ENCODE peak calls at places on chromosomes 11 and 22, in ten cellular contexts. D, O, A, M, W, N, S, Y, J and T are unnamed samples.

GRCh38 chr11:44559207-44559943 is 6.1 kb upstream of the CD82 start:
- DNase-seq in D (no peak), O (no peak), A (peak; percentile 88), M (no peak), W (no peak), N (no peak), S (no peak), Y (no peak), J (no peak), T (no peak)

GRCh38 chr11:21511835-21512440 is 680.9 kb upstream of the ANO5 start:
- DNase-seq in D (peak; percentile 21), O (peak; percentile 68), A (peak; percentile 87), M (peak; percentile 64), W (no peak), N (peak; percentile 57), S (peak; percentile 53), Y (no peak), J (peak; percentile 87), T (peak; percentile 88)

GRCh38 chr11:44623716-44624491 is 58.4 kb downstream of the CD82 start:
- DNase-seq in D (no peak), O (peak; percentile 24), A (no peak), M (peak; percentile 47), W (no peak), N (peak; percentile 14), S (no peak), Y (no peak), J (no peak), T (peak; percentile 10)

GRCh38 chr11:92839450-92839849 is 130.0 kb upstream of the MTNR1B start:
- DNase-seq in D (no peak), O (no peak), A (no peak), M (no peak), W (no peak), N (no peak), S (no peak), Y (no peak), J (no peak), T (no peak)

GRCh38 chr11:8168485-8169257 is at the start of gene RIC3:
- DNase-seq in D (no peak), O (peak; percentile 33), A (peak; percentile 78), M (peak; percentile 66), W (no peak), N (no peak), S (no peak), Y (no peak), J (peak; percentile 61), T (peak; percentile 85)

GRCh38 chr11:72637198-72637597 is 37.0 kb downstream of the PDE2A start:
- DNase-seq in D (no peak), O (no peak), A (no peak), M (no peak), W (no peak), N (no peak), S (no peak), Y (no peak), J (no peak), T (no peak)

GRCh38 chr11:17691550-17691949 is 27.8 kb upstream of the MYOD1 start:
- DNase-seq in D (no peak), O (no peak), A (no peak), M (no peak), W (no peak), N (no peak), S (no peak), Y (no peak), J (no peak), T (no peak)

GRCh38 chr22:28075260-28075981 is 156.4 kb upstream of the PITPNB start:
- DNase-seq in D (peak; percentile 5), O (peak; percentile 62), A (no peak), M (no peak), W (peak; percentile 42), N (peak; percentile 29), S (no peak), Y (no peak), J (no peak), T (peak; percentile 20)

DNA sequence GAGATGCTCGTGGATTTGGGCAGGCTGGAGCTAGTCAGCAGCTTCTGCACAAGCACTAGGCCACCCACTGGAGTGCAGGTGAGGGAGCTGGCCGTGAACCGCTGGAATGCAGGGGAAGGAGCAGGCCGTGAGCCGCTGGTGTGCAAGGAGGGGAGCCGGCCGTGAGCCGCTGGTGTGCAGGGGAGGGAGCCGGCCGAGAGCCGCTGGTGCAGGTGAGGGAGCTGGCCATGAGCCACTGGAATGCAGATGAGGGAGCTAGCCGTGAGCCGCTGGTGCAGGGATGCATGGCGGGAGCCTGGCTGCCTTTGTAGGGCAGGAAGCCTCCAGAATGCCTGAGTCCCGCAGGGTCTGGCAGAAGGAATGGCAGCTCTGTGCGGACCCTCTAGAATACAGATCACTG is 4220.0 kb upstream of the OR11H1 start:
- DNase-seq in D (no peak), O (no peak), A (no peak), M (no peak), W (no peak), N (no peak), S (no peak), Y (peak; percentile 64), J (no peak), T (no peak)
- H3K9me3 ChIP-seq in D (no peaks in the 10 kb centered on the region), O (peaks cover 9% of the 10 kb centered on the region), A (peaks cover 49% of the 10 kb centered on the region), M (no peaks in the 10 kb centered on the region), W (peaks cover 49% of the 10 kb centered on the region), N (peaks cover 10% of the 10 kb centered on the region), S (peaks cover 39% of the 10 kb centered on the region), Y (no peaks in the 10 kb centered on the region), J (peaks cover 19% of the 10 kb centered on the region), T (no peaks in the 10 kb centered on the region)

GRCh38 chr22:48738204-48738980 is 1089.3 kb downstream of the BRD1 start:
- DNase-seq in D (no peak), O (no peak), A (no peak), M (no peak), W (no peak), N (no peak), S (peak; percentile 36), Y (no peak), J (no peak), T (no peak)

GRCh38 chr22:48734961-48735360 is 1092.7 kb downstream of the BRD1 start:
- DNase-seq in D (no peak), O (no peak), A (no peak), M (peak; percentile 28), W (no peak), N (no peak), S (no peak), Y (peak; percentile 16), J (no peak), T (no peak)

GRCh38 chr22:48734359-48734758 is 1093.3 kb downstream of the BRD1 start:
- DNase-seq in D (no peak), O (no peak), A (no peak), M (peak; percentile 32), W (no peak), N (no peak), S (no peak), Y (peak; percentile 40), J (no peak), T (no peak)

GRCh38 chr22:48737461-48738203 is 1090.0 kb downstream of the BRD1 start:
- DNase-seq in D (no peak), O (no peak), A (no peak), M (no peak), W (no peak), N (no peak), S (peak; percentile 27), Y (peak; percentile 48), J (no peak), T (no peak)

DNA sequence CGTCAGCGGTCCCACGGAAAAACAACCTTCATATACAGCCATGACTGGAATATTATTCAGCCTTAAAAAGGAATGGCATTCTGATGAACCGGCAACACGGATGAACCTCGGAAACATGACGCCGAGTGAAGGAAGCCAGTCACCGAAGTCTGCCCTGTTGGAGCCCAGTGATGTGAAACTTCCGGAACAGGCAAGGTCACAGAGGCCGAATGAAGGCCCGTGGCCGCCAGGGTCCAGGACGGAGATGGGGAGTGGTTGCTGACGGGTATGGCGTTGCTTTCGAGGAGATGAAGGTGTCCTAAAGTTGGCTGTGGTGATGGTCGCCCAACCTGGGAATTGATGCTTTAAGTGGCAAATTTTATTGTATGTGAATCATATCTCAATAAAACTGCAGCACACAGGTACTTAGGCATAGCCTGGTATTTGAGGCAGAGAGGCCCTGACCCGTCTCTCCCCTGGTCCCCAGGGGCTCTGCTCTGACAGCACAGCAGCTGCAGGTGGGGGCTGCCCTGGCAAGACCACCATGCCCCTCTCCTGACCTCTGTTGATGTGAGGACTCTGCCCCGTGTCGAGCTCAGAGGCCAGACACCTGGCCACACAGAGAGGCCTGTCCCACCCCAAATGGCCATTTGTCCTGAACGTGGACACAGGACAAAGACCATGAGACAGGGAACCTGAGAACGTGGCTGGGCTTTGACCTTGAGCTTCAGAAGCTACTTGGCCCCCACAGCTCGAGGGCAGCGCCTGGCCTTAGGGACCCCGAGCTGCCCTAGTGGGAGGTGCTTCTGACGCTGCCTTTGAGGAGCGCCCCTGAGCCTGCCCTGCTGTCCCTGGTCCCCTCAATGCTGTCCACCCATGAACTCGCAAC is 1090.8 kb downstream of the BRD1 start:
- DNase-seq in D (no peak), O (no peak), A (no peak), M (peak; percentile 32), W (no peak), N (no peak), S (no peak), Y (peak; percentile 28), J (no peak), T (no peak)
- H3K9me3 ChIP-seq in D (no peaks in the 10 kb centered on the region), O (no peaks in the 10 kb centered on the region), A (no peaks in the 10 kb centered on the region), M (no peaks in the 10 kb centered on the region), W (peaks cover 80% of the 10 kb centered on the region), N (no peaks in the 10 kb centered on the region), S (no peaks in the 10 kb centered on the region), Y (no peaks in the 10 kb centered on the region), J (no peaks in the 10 kb centered on the region), T (no peaks in the 10 kb centered on the region)

DNA sequence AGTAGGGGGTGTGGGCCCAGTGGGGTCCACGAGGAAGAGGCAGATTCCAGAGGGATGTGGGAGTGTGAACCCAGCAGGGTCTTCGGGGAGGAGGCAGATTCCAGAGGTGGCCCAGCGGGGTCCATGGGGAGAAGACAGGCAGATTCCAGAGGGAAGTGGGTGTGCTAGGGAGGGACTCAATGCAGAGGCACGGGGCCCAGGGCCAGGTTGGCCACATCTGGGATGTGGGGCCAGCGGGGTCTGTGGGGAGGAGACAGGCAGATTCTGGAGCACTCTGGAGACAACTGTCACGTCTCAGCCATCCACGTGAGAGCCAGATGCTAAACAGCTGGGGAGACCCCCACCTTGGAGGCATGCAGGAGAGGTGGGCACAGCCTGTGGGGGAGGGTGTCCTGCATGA is 582.6 kb downstream of the TBC1D22A start:
- DNase-seq in D (no peak), O (no peak), A (no peak), M (no peak), W (no peak), N (no peak), S (no peak), Y (no peak), J (no peak), T (no peak)
- H3K9me3 ChIP-seq in D (no peaks in the 10 kb centered on the region), O (no peaks in the 10 kb centered on the region), A (peaks cover 6% of the 10 kb centered on the region), M (no peaks in the 10 kb centered on the region), W (no peaks in the 10 kb centered on the region), N (no peaks in the 10 kb centered on the region), S (no peaks in the 10 kb centered on the region), Y (no peaks in the 10 kb centered on the region), J (no peaks in the 10 kb centered on the region), T (no peaks in the 10 kb centered on the region)

GRCh38 chr11:113119074-113119473 is 157.9 kb downstream of the NCAM1 start:
- DNase-seq in D (no peak), O (no peak), A (no peak), M (no peak), W (no peak), N (no peak), S (no peak), Y (no peak), J (no peak), T (no peak)

GRCh38 chr11:113124578-113124977 is 163.4 kb downstream of the NCAM1 start:
- DNase-seq in D (no peak), O (no peak), A (no peak), M (no peak), W (no peak), N (no peak), S (no peak), Y (no peak), J (no peak), T (no peak)

GRCh38 chr11:113118104-113118503 is 156.9 kb downstream of the NCAM1 start:
- DNase-seq in D (no peak), O (no peak), A (no peak), M (no peak), W (no peak), N (no peak), S (no peak), Y (no peak), J (no peak), T (no peak)

GRCh38 chr11:113121746-113122145 is 160.5 kb downstream of the NCAM1 start:
- DNase-seq in D (no peak), O (no peak), A (no peak), M (no peak), W (no peak), N (no peak), S (no peak), Y (no peak), J (no peak), T (no peak)
- H3K9me3 ChIP-seq in D (no peaks in the 10 kb centered on the region), O (no peaks in the 10 kb centered on the region), A (no peaks in the 10 kb centered on the region), M (no peaks in the 10 kb centered on the region), W (no peaks in the 10 kb centered on the region), N (no peaks in the 10 kb centered on the region), S (no peaks in the 10 kb centered on the region), Y (no peaks in the 10 kb centered on the region), J (no peaks in the 10 kb centered on the region), T (no peaks in the 10 kb centered on the region)